ENCODE peak calls at places on chromosomes 6 and 20, in nine cellular contexts. P, L, E, T, X, H, N, G and B are unnamed samples.

GRCh38 chr6:105184921-105185320 is 5.1 kb upstream of the POPDC3 start:
- DNase-seq in G (no peak), P (no peak), E (no peak), H (no peak), X (no peak), L (no peak), T (peak; percentile 81), N (no peak), B (no peak)

GRCh38 chr6:118787746-118788419 is 106.1 kb upstream of the ASF1A start:
- DNase-seq in E (no peak), L (no peak), N (peak; percentile 16), T (peak; percentile 27), H (no peak), P (no peak), X (no peak), G (no peak), B (no peak)

GRCh38 chr6:22392711-22393110 is 95.9 kb upstream of the PRL start:
- DNase-seq in L (no peak), N (no peak), H (no peak), T (no peak), X (no peak), E (no peak), G (no peak), P (no peak), B (no peak)

GRCh38 chr6:3287976-3288707 is 29.4 kb downstream of the PSMG4 start:
- DNase-seq in X (no peak), L (no peak), E (no peak), P (no peak), H (no peak), N (no peak), T (no peak), G (no peak), B (no peak)

GRCh38 chr6:1077822-1078221 is 234.1 kb upstream of the FOXQ1 start:
- DNase-seq in H (no peak), L (no peak), N (no peak), G (no peak), P (no peak), T (no peak), E (no peak), X (no peak), B (no peak)

GRCh38 chr20:48574383-48574782 is 253.4 kb downstream of the PREX1 start:
- DNase-seq in G (no peak), X (peak; percentile 84), E (no peak), T (peak; percentile 7), H (peak; percentile 53), N (no peak), P (peak; percentile 20), L (no peak), B (no peak)

GRCh38 chr6:154435400-154435945 is 75.0 kb downstream of the CNKSR3 start:
- DNase-seq in G (no peak), N (no peak), P (no peak), L (no peak), H (no peak), E (no peak), T (no peak), X (no peak), B (no peak)

GRCh38 chr6:46323966-46324622 is 153.3 kb upstream of the ENPP5 start:
- DNase-seq in N (no peak), L (no peak), P (no peak), X (no peak), H (no peak), T (no peak), E (no peak), G (no peak), B (no peak)

DNA sequence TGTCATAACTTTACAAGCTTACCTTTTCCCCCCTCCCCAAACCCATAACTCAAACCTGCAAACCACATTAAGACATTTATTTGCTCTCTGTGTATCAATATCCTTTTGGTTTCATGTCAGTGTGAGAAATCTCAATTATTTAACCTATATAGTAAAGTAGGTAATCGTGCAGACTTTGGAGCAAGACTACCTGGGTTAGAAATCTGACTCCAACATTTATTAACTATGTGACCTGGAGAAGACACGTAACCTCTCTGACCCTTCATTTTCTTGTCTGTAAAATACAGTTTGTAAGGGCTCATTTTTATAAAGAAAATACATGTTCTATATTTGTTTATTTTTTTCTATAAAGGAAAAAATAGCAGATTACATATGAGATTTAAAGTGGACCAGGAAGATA is 448.9 kb upstream of the MANEA start:
- DNase-seq in X (no peak), T (no peak), P (no peak), L (no peak), E (no peak), N (no peak), G (no peak), H (no peak), B (no peak)
- TF ChIP-seq CTCF in X (no peak), T (no peak), P (no peak), L (no peak), E (no peak), N (no peak), G (no peak), H (no peak), B (no peak)

GRCh38 chr20:38116409-38117165 is 48.5 kb downstream of the TGM2 start:
- DNase-seq in G (no peak), H (no peak), L (no peak), E (no peak), T (no peak), X (no peak), N (no peak), P (no peak), B (no peak)

GRCh38 chr20:38113401-38114325 is 51.4 kb downstream of the TGM2 start:
- DNase-seq in N (no peak), P (peak; percentile 86), X (peak; percentile 76), E (peak; percentile 46), L (no peak), T (no peak), H (peak; percentile 72), G (no peak), B (no peak)

GRCh38 chr20:38114353-38114791 is 50.7 kb downstream of the TGM2 start:
- DNase-seq in G (no peak), T (peak; percentile 46), H (no peak), E (no peak), P (no peak), N (no peak), L (no peak), X (no peak), B (no peak)

GRCh38 chr20:38115896-38116295 is 49.2 kb downstream of the TGM2 start:
- DNase-seq in X (no peak), H (no peak), T (no peak), N (no peak), G (no peak), P (no peak), L (no peak), E (no peak), B (no peak)

DNA sequence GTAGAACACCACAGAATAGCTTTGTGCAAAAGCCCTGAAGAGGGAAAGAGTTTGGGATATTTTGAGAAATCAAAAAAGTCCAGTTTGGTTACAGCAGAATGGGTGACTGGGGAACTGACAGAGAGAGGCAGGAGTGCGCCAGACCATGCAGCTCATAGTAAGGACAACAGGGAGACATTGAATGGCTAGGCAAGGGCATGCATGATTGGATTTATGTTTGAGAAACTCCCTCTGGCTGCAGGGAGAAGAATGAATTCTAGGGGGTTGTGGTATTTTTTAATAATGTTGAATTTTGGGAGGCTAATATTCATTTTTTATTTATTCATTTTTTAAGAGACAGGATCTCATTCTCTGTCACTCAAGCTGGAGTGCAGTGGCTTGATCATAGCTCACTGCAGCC is 49.9 kb downstream of the TGM2 start:
- DNase-seq in H (no peak), N (no peak), X (no peak), T (no peak), L (no peak), E (no peak), G (no peak), P (no peak), B (no peak)
- TF ChIP-seq CTCF in H (no peak), N (peak; percentile 16), X (peak; percentile 39), T (no peak), L (no peak), E (no peak), G (no peak), P (no peak), B (peak; percentile 29)

DNA sequence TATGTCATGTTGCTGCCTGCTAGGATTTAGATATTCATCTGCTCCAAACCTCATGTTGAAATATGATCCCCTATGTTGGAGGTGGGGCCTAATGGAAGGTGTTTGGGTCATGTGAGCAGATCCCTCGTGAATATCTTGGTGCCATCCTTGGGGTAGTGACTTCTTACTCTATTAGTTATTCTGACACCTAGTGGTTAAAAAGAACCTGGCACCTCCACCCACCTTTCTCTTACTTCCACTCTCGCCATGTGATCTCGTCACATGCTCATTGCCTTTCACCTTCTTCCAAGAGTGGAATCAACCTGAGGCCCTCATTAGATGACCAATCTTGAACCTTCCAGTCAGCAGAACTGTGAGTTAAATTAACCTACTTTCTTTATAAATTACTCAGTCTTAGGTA is 549.4 kb upstream of the SYNCRIP start:
- DNase-seq in E (peak; percentile 22), N (no peak), P (peak; percentile 33), H (peak; percentile 31), L (no peak), T (no peak), G (no peak), X (peak; percentile 14), B (no peak)
- TF ChIP-seq CTCF in E (peak; percentile 16), N (peak; percentile 25), P (peak; percentile 46), H (peak; percentile 52), L (no peak), T (no peak), G (no peak), X (peak; percentile 59), B (no peak)

DNA sequence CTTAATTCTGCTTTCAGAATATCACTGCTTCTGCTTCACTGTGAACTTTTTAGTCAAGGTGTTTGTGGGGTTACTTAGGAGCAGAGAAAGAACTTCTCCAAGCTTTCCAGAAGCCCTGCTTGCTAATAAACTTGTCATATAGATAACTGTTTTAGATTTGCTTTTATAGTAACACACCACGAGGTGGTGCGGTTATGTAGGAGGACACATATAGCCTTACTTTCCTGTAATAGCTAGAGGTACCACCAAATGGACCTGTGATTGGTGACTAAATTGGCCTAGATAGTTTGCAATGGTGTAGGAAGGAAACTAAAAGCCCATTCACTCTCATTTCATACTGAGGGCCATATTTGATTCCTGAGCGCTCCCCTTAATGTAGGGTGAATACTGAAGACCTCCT is 52.3 kb upstream of the BCLAF1 start:
- DNase-seq in E (peak; percentile 9), L (no peak), N (no peak), X (peak; percentile 34), T (no peak), P (no peak), H (no peak), G (no peak), B (no peak)
- TF ChIP-seq CTCF in E (no peak), L (no peak), N (no peak), X (peak; percentile 57), T (no peak), P (no peak), H (no peak), G (no peak), B (no peak)